ENCODE peak calls at places on chromosomes 13 and 19, in five cellular contexts. One of them, this sample, is unnamed.
A peak's percentile ranks its signal among the peaks of the same experiment; 100 is the strongest.

GRCh38 chr13:29594310-29594709 is 1.2 kb downstream of the SLC7A1 start:
- DNase-seq in tibial nerve: no peak
- DNase-seq in left ventricle myocardium inferior: no peak
- DNase-seq in uterus: peak; percentile 52
- DNase-seq in Peyer's patch: peak; percentile 69
- DNase-seq in this sample: no peak

GRCh38 chr19:19595171-19595701 is 23.3 kb downstream of the PBX4 start:
- DNase-seq in left ventricle myocardium inferior: no peak
- DNase-seq in tibial nerve: no peak
- DNase-seq in uterus: no peak
- DNase-seq in Peyer's patch: peak; percentile 56
- DNase-seq in this sample: no peak

GRCh38 chr13:27470042-27470830 is 19.9 kb upstream of the MTIF3 start:
- DNase-seq in tibial nerve: no peak
- DNase-seq in left ventricle myocardium inferior: no peak
- DNase-seq in Peyer's patch: no peak
- DNase-seq in uterus: no peak
- DNase-seq in this sample: no peak

GRCh38 chr13:69565334-69565733 is 542.3 kb upstream of the ATXN8OS start:
- DNase-seq in tibial nerve: no peak
- DNase-seq in left ventricle myocardium inferior: no peak
- DNase-seq in Peyer's patch: no peak
- DNase-seq in uterus: no peak
- DNase-seq in this sample: no peak

GRCh38 chr19:5290336-5291262 is 50.0 kb downstream of the PTPRS start:
- DNase-seq in tibial nerve: no peak
- DNase-seq in Peyer's patch: no peak
- DNase-seq in left ventricle myocardium inferior: no peak
- DNase-seq in uterus: no peak
- DNase-seq in this sample: no peak

GRCh38 chr19:28498404-28498976 is 714.5 kb downstream of the UQCRFS1 start:
- DNase-seq in Peyer's patch: no peak
- DNase-seq in tibial nerve: no peak
- DNase-seq in uterus: no peak
- DNase-seq in left ventricle myocardium inferior: no peak
- DNase-seq in this sample: no peak

GRCh38 chr13:32212420-32212819 is 102.7 kb downstream of the ZAR1L start:
- DNase-seq in left ventricle myocardium inferior: no peak
- DNase-seq in tibial nerve: no peak
- DNase-seq in uterus: no peak
- DNase-seq in Peyer's patch: no peak
- DNase-seq in this sample: no peak

GRCh38 chr19:23769691-23770468 is 11.2 kb upstream of the ZNF681 start:
- DNase-seq in left ventricle myocardium inferior: no peak
- DNase-seq in tibial nerve: no peak
- DNase-seq in Peyer's patch: no peak
- DNase-seq in uterus: no peak
- DNase-seq in this sample: no peak

GRCh38 chr13:48908381-48909087 is 67.2 kb upstream of the FNDC3A start:
- DNase-seq in tibial nerve: no peak
- DNase-seq in Peyer's patch: no peak
- DNase-seq in left ventricle myocardium inferior: no peak
- DNase-seq in uterus: no peak
- DNase-seq in this sample: no peak

GRCh38 chr19:47152632-47153031 is 22.0 kb downstream of the SAE1 start:
- DNase-seq in Peyer's patch: no peak
- DNase-seq in uterus: no peak
- DNase-seq in tibial nerve: no peak
- DNase-seq in left ventricle myocardium inferior: no peak
- DNase-seq in this sample: no peak

GRCh38 chr13:73625562-73626339 is 508.5 kb downstream of the KLF12 start:
- DNase-seq in Peyer's patch: no peak
- DNase-seq in uterus: no peak
- DNase-seq in tibial nerve: no peak
- DNase-seq in left ventricle myocardium inferior: no peak
- DNase-seq in this sample: no peak

GRCh38 chr19:38125238-38125637 is 98.8 kb downstream of the DPF1 start:
- DNase-seq in uterus: no peak
- DNase-seq in Peyer's patch: no peak
- DNase-seq in tibial nerve: no peak
- DNase-seq in left ventricle myocardium inferior: no peak
- DNase-seq in this sample: no peak

GRCh38 chr19:594265-594870 is 4.7 kb downstream of the HCN2 start:
- DNase-seq in Peyer's patch: no peak
- DNase-seq in tibial nerve: no peak
- DNase-seq in uterus: no peak
- DNase-seq in left ventricle myocardium inferior: no peak
- DNase-seq in this sample: no peak

GRCh38 chr13:77448689-77449088 is 86.8 kb upstream of the SCEL start:
- DNase-seq in Peyer's patch: no peak
- DNase-seq in tibial nerve: no peak
- DNase-seq in left ventricle myocardium inferior: no peak
- DNase-seq in uterus: no peak
- DNase-seq in this sample: no peak

GRCh38 chr19:2194513-2195078 is 30.9 kb downstream of the DOT1L start:
- DNase-seq in left ventricle myocardium inferior: no peak
- DNase-seq in uterus: no peak
- DNase-seq in Peyer's patch: no peak
- DNase-seq in tibial nerve: no peak
- DNase-seq in this sample: no peak
- H3K4me3 ChIP-seq in left ventricle myocardium inferior: no peak overlapping the region
- H3K4me3 ChIP-seq in uterus: no peak overlapping the region
- H3K4me3 ChIP-seq in Peyer's patch: no peak overlapping the region
- H3K4me3 ChIP-seq in tibial nerve: no peak overlapping the region
- H3K4me3 ChIP-seq in this sample: no peak overlapping the region

DNA sequence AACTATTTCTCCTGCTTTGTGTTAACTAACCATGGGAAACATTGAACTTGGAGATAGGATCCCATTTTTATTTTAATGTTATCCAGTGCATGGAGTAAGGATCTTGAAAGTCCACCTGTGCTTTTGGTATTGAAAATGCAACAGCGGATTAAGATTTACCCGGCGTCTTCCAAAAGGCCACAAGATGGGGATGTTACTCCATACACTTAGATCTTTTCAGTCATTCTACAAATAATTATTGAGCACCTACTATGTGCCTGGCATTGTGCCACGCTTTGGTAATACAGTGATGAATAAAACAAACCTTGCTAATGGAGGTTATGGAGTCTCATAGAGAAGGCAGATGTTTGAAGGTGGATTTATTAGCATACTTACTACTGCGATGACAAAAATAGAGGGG is 56.9 kb downstream of the RFC3 start:
- DNase-seq in left ventricle myocardium inferior: no peak
- DNase-seq in tibial nerve: no peak
- DNase-seq in Peyer's patch: no peak
- DNase-seq in uterus: no peak
- DNase-seq in this sample: no peak
- TF ChIP-seq CTCF in left ventricle myocardium inferior: no peak
- TF ChIP-seq CTCF in tibial nerve: no peak
- TF ChIP-seq CTCF in Peyer's patch: no peak
- TF ChIP-seq CTCF in uterus: no peak
- TF ChIP-seq CTCF in this sample: no peak

DNA sequence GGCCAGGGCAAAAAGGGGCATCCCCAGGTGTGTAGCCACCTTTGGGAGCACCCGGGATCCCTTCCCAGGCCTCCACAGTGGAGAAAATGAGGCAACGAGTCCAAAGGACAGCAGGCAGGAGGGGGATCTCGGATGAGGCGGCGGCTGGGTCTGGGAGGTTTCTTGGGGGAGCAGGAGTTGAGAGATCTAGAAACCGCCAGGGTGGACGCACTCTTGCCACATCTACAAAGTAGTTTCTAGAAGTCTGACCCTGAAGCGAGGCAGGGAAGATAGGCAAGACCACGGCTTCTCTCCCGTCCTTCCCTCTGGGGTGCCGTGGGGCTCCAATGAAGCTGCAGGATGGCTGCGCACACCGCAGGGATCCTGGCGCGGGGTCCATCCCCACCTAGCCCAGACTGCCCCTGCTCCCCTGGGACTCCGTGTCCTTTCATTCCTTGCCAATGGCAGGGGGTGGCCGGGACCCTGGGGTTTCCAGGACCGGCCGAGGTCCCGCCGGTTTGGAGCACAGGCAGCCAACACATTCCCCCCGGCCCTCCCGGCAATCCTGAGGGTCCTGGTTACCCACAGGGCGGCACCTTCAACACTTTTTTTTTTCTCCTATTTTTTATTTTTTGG is 21.5 kb upstream of the ZBTB7A start:
- DNase-seq in Peyer's patch: no peak
- DNase-seq in tibial nerve: no peak
- DNase-seq in left ventricle myocardium inferior: no peak
- DNase-seq in uterus: no peak
- DNase-seq in this sample: no peak
- H3K4me1 ChIP-seq in Peyer's patch: peaks cover 15% of the 10 kb centered on the region
- H3K4me1 ChIP-seq in tibial nerve: peaks cover 28% of the 10 kb centered on the region
- H3K4me1 ChIP-seq in left ventricle myocardium inferior: peaks cover 12% of the 10 kb centered on the region
- H3K4me1 ChIP-seq in uterus: no peaks in the 10 kb centered on the region
- H3K4me1 ChIP-seq in this sample: no peaks in the 10 kb centered on the region

GRCh38 chr19:44260343-44260681 is 626 bp downstream of the ZNF233 start:
- DNase-seq in Peyer's patch: no peak
- DNase-seq in uterus: no peak
- DNase-seq in tibial nerve: no peak
- DNase-seq in left ventricle myocardium inferior: no peak
- DNase-seq in this sample: no peak
- H3K4me3 ChIP-seq in Peyer's patch: peak overlapping the region; percentile 23
- H3K4me3 ChIP-seq in uterus: no peak overlapping the region
- H3K4me3 ChIP-seq in tibial nerve: no peak overlapping the region
- H3K4me3 ChIP-seq in left ventricle myocardium inferior: peak overlapping the region; percentile 69
- H3K4me3 ChIP-seq in this sample: peak overlapping the region; percentile 58

DNA sequence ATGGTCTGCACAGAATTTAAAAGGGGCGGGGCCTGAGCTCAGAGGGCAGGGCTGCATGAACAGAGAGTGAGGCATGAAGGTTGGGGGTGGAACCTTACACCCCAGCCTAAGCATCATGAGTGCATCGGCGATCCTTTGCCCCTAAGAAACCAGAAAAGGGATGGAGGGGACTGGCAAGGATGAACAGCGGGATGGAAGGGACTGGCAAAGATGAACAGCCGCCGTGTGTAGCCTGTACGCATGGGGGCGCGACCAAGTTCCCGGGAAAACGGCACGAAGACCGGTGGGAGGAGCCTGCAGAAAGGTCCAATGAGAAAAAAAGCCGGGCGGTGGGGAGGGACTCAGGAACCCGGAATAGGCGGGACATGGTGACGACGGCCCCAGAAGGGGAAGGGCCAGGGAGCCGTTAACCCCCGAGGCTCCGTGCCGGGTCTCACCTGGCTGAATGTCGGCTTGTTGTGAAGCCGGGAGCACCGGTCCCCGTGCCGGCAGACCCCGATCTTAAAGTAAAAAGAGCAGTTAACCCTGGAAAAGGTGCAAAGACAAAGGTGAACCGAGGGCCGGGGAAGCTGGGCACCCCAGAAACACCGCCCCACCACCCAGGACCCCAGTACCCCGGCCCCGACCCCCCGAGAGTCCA is 410 bp downstream of the U2AF1L4 start:
- DNase-seq in left ventricle myocardium inferior: peak; percentile 95
- DNase-seq in uterus: peak; percentile 97
- DNase-seq in Peyer's patch: peak; percentile 98
- DNase-seq in tibial nerve: peak; percentile 90
- DNase-seq in this sample: peak; percentile 95
- TF ChIP-seq CTCF in left ventricle myocardium inferior: peak; percentile 52
- TF ChIP-seq CTCF in uterus: peak; percentile 56
- TF ChIP-seq CTCF in Peyer's patch: peak; percentile 40
- TF ChIP-seq CTCF in tibial nerve: peak; percentile 28
- TF ChIP-seq CTCF in this sample: peak; percentile 30

GRCh38 chr19:55105237-55105636 is 12.2 kb downstream of the PPP1R12C start:
- DNase-seq in tibial nerve: no peak
- DNase-seq in left ventricle myocardium inferior: no peak
- DNase-seq in uterus: no peak
- DNase-seq in Peyer's patch: no peak
- DNase-seq in this sample: no peak
- H3K4me1 ChIP-seq in tibial nerve: peaks cover 7% of the 10 kb centered on the region
- H3K4me1 ChIP-seq in left ventricle myocardium inferior: peaks cover 11% of the 10 kb centered on the region
- H3K4me1 ChIP-seq in uterus: no peaks in the 10 kb centered on the region
- H3K4me1 ChIP-seq in Peyer's patch: no peaks in the 10 kb centered on the region
- H3K4me1 ChIP-seq in this sample: no peaks in the 10 kb centered on the region

GRCh38 chr19:16380943-16381755 is 56.5 kb downstream of the KLF2 start:
- DNase-seq in Peyer's patch: no peak
- DNase-seq in uterus: no peak
- DNase-seq in left ventricle myocardium inferior: peak; percentile 13
- DNase-seq in tibial nerve: no peak
- DNase-seq in this sample: no peak

GRCh38 chr19:16378291-16378889 is 53.8 kb downstream of the KLF2 start:
- DNase-seq in tibial nerve: no peak
- DNase-seq in uterus: no peak
- DNase-seq in left ventricle myocardium inferior: no peak
- DNase-seq in Peyer's patch: no peak
- DNase-seq in this sample: no peak

GRCh38 chr19:16381756-16382401 is 57.3 kb downstream of the KLF2 start:
- DNase-seq in Peyer's patch: no peak
- DNase-seq in uterus: peak; percentile 90
- DNase-seq in tibial nerve: peak; percentile 82
- DNase-seq in left ventricle myocardium inferior: peak; percentile 80
- DNase-seq in this sample: peak; percentile 97

GRCh38 chr19:16380314-16380695 is 55.7 kb downstream of the KLF2 start:
- DNase-seq in Peyer's patch: no peak
- DNase-seq in left ventricle myocardium inferior: no peak
- DNase-seq in uterus: no peak
- DNase-seq in tibial nerve: no peak
- DNase-seq in this sample: peak; percentile 32

DNA sequence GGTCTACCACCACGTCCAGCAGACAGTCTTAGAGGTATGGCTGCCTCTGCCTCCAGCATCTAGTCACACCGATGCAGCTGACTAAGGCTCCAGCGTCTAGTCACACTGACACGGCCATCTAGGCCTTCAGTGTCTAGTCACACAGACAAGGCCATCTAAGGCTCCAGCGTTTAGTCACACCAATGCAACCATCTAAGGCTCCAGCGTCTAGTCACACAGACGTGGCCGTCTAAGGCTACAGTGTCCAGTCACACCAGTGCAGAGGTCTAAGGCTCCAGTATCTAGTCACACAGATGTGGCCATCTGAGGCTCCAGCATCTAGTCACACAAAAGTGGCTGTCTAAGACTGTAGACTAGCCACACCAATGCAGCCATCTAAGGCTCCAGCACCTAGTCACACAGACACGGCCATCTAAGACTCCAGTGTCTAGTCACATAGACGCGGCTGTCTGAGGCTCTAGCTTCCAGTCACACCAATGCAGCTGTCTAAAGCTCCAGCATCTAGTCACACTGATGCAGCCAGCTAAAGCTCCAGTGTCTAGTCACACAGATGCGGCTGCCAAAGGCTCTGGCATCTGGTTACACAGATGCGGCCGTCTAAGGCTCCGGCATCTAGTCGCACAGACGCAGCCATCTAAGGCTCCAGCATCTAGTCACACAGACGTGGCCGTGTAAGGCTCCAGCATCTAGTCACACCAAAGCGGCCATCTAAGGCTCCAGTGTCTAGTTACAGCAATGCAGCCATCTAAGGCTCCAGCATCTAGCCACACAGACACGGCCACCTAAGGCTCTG is 55.1 kb downstream of the KLF2 start:
- DNase-seq in uterus: no peak
- DNase-seq in Peyer's patch: peak; percentile 43
- DNase-seq in tibial nerve: no peak
- DNase-seq in left ventricle myocardium inferior: peak; percentile 8
- DNase-seq in this sample: no peak
- H3K4me3 ChIP-seq in uterus: no peak overlapping the region
- H3K4me3 ChIP-seq in Peyer's patch: no peak overlapping the region
- H3K4me3 ChIP-seq in tibial nerve: no peak overlapping the region
- H3K4me3 ChIP-seq in left ventricle myocardium inferior: no peak overlapping the region
- H3K4me3 ChIP-seq in this sample: no peak overlapping the region

GRCh38 chr13:51221674-51222509 is at the start of gene FAM124A:
- DNase-seq in uterus: peak; percentile 26
- DNase-seq in tibial nerve: no peak
- DNase-seq in left ventricle myocardium inferior: peak; percentile 50
- DNase-seq in Peyer's patch: peak; percentile 58
- DNase-seq in this sample: peak; percentile 48
- TF ChIP-seq CTCF in uterus: peak; percentile 86
- TF ChIP-seq CTCF in tibial nerve: no peak
- TF ChIP-seq CTCF in left ventricle myocardium inferior: peak; percentile 51
- TF ChIP-seq CTCF in Peyer's patch: peak; percentile 51
- TF ChIP-seq CTCF in this sample: peak; percentile 55

GRCh38 chr13:111945086-111945485 is 121.9 kb upstream of the SOX1 start:
- DNase-seq in left ventricle myocardium inferior: no peak
- DNase-seq in Peyer's patch: no peak
- DNase-seq in tibial nerve: no peak
- DNase-seq in uterus: no peak
- DNase-seq in this sample: no peak
- H3K4me1 ChIP-seq in left ventricle myocardium inferior: no peaks in the 10 kb centered on the region
- H3K4me1 ChIP-seq in Peyer's patch: no peaks in the 10 kb centered on the region
- H3K4me1 ChIP-seq in tibial nerve: no peaks in the 10 kb centered on the region
- H3K4me1 ChIP-seq in uterus: no peaks in the 10 kb centered on the region
- H3K4me1 ChIP-seq in this sample: no peaks in the 10 kb centered on the region

This sample was measured in psoas muscle.